ENCODE peak calls at places on chromosomes 11 and 22, in ten cellular contexts. E is fibroblast of mammary gland; M is AG10803; A is HTR-8/SVneo; Z is left cardiac atrium; S is AG20443; K is D721Med; Y is GM12865; Q is stimulated activated CD4-positive, alpha-beta T cell treated with anti-CD3 and anti-CD28 coated beads, TNF-alpha, amount 100 ng/mL, for 24 hours; G is anterior cingulate cortex. R is an unnamed sample.
A peak's percentile ranks its signal among the peaks of the same experiment; 100 is the strongest.

GRCh38 chr22:27152883-27153282 is 495.5 kb downstream of the MIAT start:
- DNase-seq in E (no peak), M (no peak), A (no peak), Z (no peak), S (no peak), K (no peak), Y (no peak), Q (no peak), G (no peak), R (no peak)

GRCh38 chr22:29031236-29031982 is 30.2 kb downstream of the C22orf31 start:
- DNase-seq in E (peak; percentile 99), M (peak; percentile 87), A (peak; percentile 84), Z (peak; percentile 73), S (peak; percentile 91), K (no peak), Y (no peak), Q (no peak), G (no peak), R (peak; percentile 70)

GRCh38 chr11:128095459-128096096 is 491.8 kb downstream of the ETS1 start:
- DNase-seq in E (peak; percentile 69), M (peak; percentile 82), A (peak; percentile 1), Z (no peak), S (peak; percentile 30), K (no peak), Y (no peak), Q (no peak), G (no peak), R (no peak)

GRCh38 chr11:72570893-72571741 is 103.1 kb downstream of the PDE2A start:
- DNase-seq in E (no peak), M (no peak), A (no peak), Z (no peak), S (no peak), K (no peak), Y (no peak), Q (no peak), G (no peak), R (no peak)

GRCh38 chr11:125381499-125381898 is 114.6 kb downstream of the FEZ1 start:
- DNase-seq in E (no peak), M (no peak), A (no peak), Z (no peak), S (no peak), K (no peak), Y (no peak), Q (no peak), G (no peak), R (no peak)

GRCh38 chr11:12167098-12167999 is 57.0 kb downstream of the MICAL2 start:
- DNase-seq in E (peak; percentile 93), M (peak; percentile 87), A (peak; percentile 67), Z (no peak), S (peak; percentile 36), K (no peak), Y (no peak), Q (no peak), G (no peak), R (no peak)

GRCh38 chr11:44275241-44275640 is 34.7 kb downstream of the ALX4 start:
- DNase-seq in E (no peak), M (no peak), A (no peak), Z (no peak), S (no peak), K (no peak), Y (no peak), Q (no peak), G (no peak), R (no peak)

GRCh38 chr11:36689442-36689841 is 91.4 kb upstream of the RAG2 start:
- DNase-seq in E (no peak), M (no peak), A (no peak), Z (no peak), S (no peak), K (no peak), Y (no peak), Q (no peak), G (no peak), R (no peak)